ENCODE peak calls at places on chromosomes 11 and 22, in four cellular contexts. B, Y, H and D are unnamed samples.

GRCh38 chr11:57339305-57339704 is 1.2 kb downstream of the P2RX3 start:
- DNase-seq in Y (no peak), H (no peak), B (no peak), D (no peak)

GRCh38 chr11:45272701-45273100 is 13.4 kb downstream of the SYT13 start:
- DNase-seq in B (no peak), H (no peak), Y (no peak), D (no peak)

GRCh38 chr11:4459470-4459869 is 10.4 kb downstream of the OR52K2 start:
- DNase-seq in H (no peak), B (no peak), Y (no peak), D (no peak)

GRCh38 chr11:45082744-45083543 is 63.5 kb upstream of the PRDM11 start:
- DNase-seq in H (no peak), B (no peak), Y (peak; percentile 69), D (no peak)

GRCh38 chr22:37563153-37564081 is 3.1 kb downstream of the CDC42EP1 start:
- DNase-seq in B (peak; percentile 96), H (no peak), Y (no peak), D (no peak)

GRCh38 chr11:68774188-68774585 is 22.9 kb upstream of the TESMIN start:
- DNase-seq in Y (no peak), B (no peak), H (no peak), D (no peak)

GRCh38 chr11:34213366-34213765 is 107.9 kb downstream of the NAT10 start:
- DNase-seq in H (no peak), Y (no peak), B (peak; percentile 29), D (no peak)

GRCh38 chr11:1074244-1075221 is at the start of gene MUC2:
- DNase-seq in B (no peak), H (no peak), Y (peak; percentile 45), D (no peak)

GRCh38 chr22:36765943-36766450 is 9.9 kb downstream of the IFT27 start:
- DNase-seq in Y (no peak), H (no peak), B (no peak), D (no peak)

GRCh38 chr11:45259607-45260006 is 26.5 kb downstream of the SYT13 start:
- DNase-seq in Y (no peak), H (no peak), B (no peak), D (no peak)

GRCh38 chr11:76408171-76408965 is 27.2 kb downstream of the GVQW3 start:
- DNase-seq in B (peak; percentile 7), H (no peak), Y (no peak), D (no peak)

GRCh38 chr11:5380740-5381342 is 2.8 kb upstream of the OR51M1 start:
- DNase-seq in B (peak; percentile 70), Y (peak; percentile 70), H (peak; percentile 76), D (peak; percentile 58)

GRCh38 chr11:116876656-116877055 is 39.2 kb upstream of the APOA1 start:
- DNase-seq in Y (no peak), B (no peak), H (no peak), D (no peak)

GRCh38 chr11:75836422-75836821 is 21.4 kb downstream of the UVRAG start:
- DNase-seq in H (no peak), Y (no peak), B (no peak), D (no peak)

GRCh38 chr11:2462986-2463765 is 18.4 kb downstream of the KCNQ1 start:
- DNase-seq in H (peak; percentile 25), B (no peak), Y (no peak), D (no peak)
- H3K4me1 ChIP-seq in H (no peaks in the 10 kb centered on the region), B (no peaks in the 10 kb centered on the region), Y (no peaks in the 10 kb centered on the region), D (no peaks in the 10 kb centered on the region)

DNA sequence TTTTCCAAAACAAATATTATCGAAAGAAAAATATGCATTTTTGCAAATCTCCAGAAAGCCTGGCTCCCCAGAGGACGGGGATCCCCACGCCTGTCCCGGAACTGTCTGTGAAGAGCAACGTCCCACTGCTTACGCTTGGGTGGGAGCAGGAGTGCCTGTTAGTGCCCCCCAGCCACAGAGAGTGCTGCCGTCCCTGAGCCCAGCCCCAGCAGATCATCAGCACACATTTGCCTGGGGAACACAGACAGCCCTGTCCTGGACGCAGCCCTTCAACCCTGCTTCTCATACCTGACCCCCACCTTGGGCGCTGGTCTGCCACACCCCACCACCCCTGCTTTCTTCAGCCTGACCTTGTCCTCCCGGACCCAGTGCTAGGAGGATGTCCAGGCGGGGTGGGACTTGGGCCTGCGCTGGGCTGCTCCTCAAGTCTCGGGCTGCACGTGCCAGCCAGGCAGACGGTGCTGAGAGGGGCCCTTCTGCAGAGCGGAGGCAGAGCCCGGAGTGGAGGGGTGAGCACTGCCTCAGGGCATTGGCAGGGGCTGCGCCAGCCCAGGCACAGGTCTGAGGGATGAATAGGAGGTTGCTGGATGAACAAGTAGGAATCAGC is 119.2 kb downstream of the KCNQ1OT1 start:
- DNase-seq in Y (peak; percentile 46), B (no peak), H (peak; percentile 19), D (no peak)
- H2BK12ac ChIP-seq in Y (peak overlapping the region; percentile 9), B (no peak overlapping the region), H (no peak overlapping the region), D (no peak overlapping the region)

DNA sequence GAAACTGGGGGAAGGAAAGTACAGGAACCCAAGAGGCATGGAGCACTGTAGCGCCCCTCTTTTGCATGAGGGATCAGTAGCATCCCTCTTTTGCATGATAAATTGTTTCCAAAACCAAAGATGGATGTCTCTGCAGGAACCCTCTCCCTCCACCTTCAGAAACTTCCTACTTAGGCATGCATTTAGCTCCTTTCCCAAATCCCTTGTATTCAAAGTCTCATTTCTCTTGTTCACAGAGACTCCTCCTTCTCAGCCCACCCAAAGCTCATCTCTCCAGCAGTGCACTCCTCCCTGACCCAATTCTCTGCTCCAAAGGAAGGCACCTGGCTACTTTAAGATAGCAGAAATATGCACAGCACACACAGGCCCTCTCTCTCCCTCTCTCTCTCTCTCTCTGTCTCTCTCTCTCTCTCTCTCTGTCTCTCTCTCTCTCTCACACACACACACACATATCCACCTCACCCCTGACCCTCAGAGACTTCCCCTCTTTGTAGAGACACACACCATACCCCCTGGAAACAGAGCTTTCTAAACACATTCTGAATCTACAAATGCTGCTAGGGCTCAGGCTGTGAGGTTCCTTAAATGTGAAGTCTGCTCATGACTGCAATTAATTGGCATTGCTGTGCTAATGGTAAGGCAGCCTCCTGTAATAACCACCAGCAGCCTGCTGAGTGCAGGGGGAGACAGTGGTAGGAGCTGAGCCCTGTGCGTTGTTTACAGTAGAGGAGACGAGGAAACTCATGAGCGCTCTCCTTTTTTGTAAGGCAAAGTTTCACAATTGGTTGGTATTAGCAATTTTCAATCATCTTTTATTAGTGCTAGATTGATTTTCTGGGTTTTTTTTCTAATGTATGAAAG is 519.6 kb downstream of the NTM start:
- DNase-seq in H (no peak), Y (no peak), B (peak; percentile 85), D (no peak)
- H3K23ac ChIP-seq in H (no peak overlapping the region), Y (no peak overlapping the region), B (no peak overlapping the region), D (no peak overlapping the region)

GRCh38 chr11:63890368-63890767 is 26.6 kb downstream of the RCOR2 start:
- DNase-seq in H (no peak), Y (no peak), B (no peak), D (no peak)
- H3K4me1 ChIP-seq in H (peaks cover 10% of the 10 kb centered on the region), Y (peaks cover 9% of the 10 kb centered on the region), B (peaks cover 12% of the 10 kb centered on the region), D (peaks cover 9% of the 10 kb centered on the region)

GRCh38 chr11:128421577-128421976 is 165.8 kb downstream of the ETS1 start:
- DNase-seq in H (no peak), B (peak; percentile 78), Y (no peak), D (no peak)

GRCh38 chr11:128424867-128425285 is 162.5 kb downstream of the ETS1 start:
- DNase-seq in Y (no peak), H (no peak), B (peak; percentile 93), D (no peak)

GRCh38 chr11:128422576-128423370 is 164.6 kb downstream of the ETS1 start:
- DNase-seq in B (no peak), H (no peak), Y (no peak), D (no peak)

GRCh38 chr11:128420943-128421342 is 166.4 kb downstream of the ETS1 start:
- DNase-seq in Y (no peak), H (no peak), B (peak; percentile 95), D (no peak)

DNA sequence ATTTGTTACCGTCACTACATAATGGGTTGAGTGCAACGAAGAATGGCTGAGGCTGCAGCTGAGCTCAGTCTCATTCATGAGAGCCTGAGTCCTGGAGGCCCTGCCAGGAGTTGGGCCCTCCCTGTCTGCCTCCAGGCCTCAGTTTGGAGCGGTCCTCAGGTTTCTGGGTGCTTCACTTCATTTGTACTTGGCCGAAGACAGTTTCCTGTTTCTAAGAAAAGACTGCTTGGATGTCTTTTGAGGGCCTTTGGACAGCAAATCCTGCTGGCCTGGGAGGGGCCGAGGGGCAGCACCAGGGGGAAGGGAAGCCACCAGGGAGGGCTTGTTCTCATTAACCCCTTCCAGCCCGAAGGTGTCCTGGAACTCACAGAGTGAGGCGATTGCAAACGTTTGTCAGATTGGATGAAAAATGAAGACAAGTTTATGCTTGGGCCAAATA is 163.1 kb downstream of the ETS1 start:
- DNase-seq in Y (no peak), B (no peak), H (no peak), D (no peak)
- H2BK12ac ChIP-seq in Y (no peak overlapping the region), B (peak overlapping the region; percentile 61), H (no peak overlapping the region), D (no peak overlapping the region)

DNA sequence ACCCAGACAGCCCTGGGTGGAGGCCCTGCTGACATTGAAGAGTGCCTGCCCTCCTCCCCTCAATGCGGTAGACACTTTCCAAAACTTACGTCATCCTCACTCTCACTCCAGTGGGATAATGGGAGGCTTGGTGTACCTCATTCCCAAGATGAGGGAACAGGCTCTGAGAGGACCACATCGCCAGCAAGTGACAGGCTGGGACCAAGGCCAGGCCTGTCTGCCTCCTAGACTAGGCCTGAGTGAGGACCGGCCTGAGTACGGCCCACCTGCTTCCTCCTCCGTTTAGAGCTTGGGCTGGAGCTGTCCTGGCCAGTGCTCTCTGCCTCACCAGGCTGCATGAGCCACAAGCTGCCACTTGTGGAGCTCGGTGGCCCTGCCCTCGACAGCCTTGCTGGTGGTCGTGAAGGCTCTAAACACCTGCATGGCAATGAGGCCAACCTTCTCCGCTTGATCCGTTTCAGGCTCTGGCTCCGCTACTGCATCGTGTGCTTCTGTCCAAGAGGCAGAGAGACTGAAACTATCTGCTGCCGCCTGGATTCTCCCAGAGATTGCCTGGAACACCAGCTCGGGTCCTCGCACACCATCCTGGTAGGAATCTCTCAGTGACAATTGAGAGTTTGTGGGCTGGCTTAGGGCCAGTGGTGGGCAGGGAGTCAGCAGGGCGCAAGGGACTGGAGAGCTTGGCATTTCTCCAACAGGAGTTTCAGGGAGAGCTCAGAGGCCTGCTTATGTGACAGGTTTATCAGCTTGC is 9.5 kb downstream of the LRRC75B start:
- DNase-seq in B (no peak), Y (no peak), H (no peak), D (no peak)
- H3K23ac ChIP-seq in B (no peak overlapping the region), Y (no peak overlapping the region), H (no peak overlapping the region), D (peak overlapping the region; percentile 37)

DNA sequence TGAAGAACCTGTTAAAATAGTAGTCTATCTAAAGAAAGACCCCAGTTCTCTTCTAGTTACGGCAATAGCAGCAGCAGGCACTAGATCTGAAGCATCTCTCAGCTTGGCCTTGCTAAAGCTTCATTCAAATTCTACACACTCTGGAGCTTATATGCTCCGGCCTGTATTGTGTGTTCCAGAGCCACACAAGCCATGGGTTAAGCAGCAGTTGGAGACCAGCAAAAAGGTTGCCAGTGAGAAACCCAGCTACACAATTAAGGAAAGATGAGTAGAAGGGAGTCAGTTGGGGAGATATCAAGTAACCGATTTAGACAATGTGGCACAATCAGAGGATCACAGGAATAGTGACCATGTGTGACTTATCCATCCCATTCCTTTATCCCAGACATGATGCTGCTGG is 41.1 kb downstream of the PAX6 start:
- DNase-seq in B (no peak), H (no peak), Y (no peak), D (no peak)
- H3K4me1 ChIP-seq in B (no peaks in the 10 kb centered on the region), H (no peaks in the 10 kb centered on the region), Y (no peaks in the 10 kb centered on the region), D (peaks cover 9% of the 10 kb centered on the region)